ENCODE peak calls at places on chromosomes 13 and 19, in four cellular contexts. T is adipocyte; J is stimulated activated CD8-positive, alpha-beta memory T cell treated with anti-CD3 and anti-CD28 coated beads, Interleukin-15, amount 100 ng/mL, for 4 hours; K is activated CD4-positive, CD25-positive, alpha-beta regulatory T cell treated with anti-CD3 and anti-CD28 coated beads, Interleukin-2, amount 50 U/mL, for 72 hours. X is an unnamed sample.

GRCh38 chr13:111314852-111315251 is 5.6 kb upstream of the TEX29 start:
- DNase-seq in J (no peak), K (no peak), T (no peak), X (no peak)

GRCh38 chr19:21580101-21580500 is 74.7 kb downstream of the ZNF429 start:
- DNase-seq in J (no peak), K (no peak), T (no peak), X (no peak)

GRCh38 chr13:111531505-111531904 is 211.1 kb downstream of the TEX29 start:
- DNase-seq in T (peak), K (no peak), J (no peak), X (no peak)

GRCh38 chr19:48511321-48511731 is 309 bp downstream of the LMTK3 start:
- DNase-seq in K (no peak), T (no peak), J (no peak), X (no peak)

GRCh38 chr13:37141011-37141410 is 35.5 kb upstream of the CSNK1A1L start:
- DNase-seq in J (no peak), K (no peak), T (no peak), X (no peak)

GRCh38 chr13:92719868-92720267 is 506.7 kb upstream of the GPC6 start:
- DNase-seq in J (no peak), T (no peak), K (no peak), X (no peak)

GRCh38 chr13:106490887-106491321 is 44.6 kb downstream of the EFNB2 start:
- DNase-seq in J (no peak), T (no peak), K (no peak), X (no peak)

GRCh38 chr13:25911020-25911419 is 140.8 kb downstream of the SHISA2 start:
- DNase-seq in K (no peak), T (no peak), J (no peak), X (no peak)

GRCh38 chr13:30652746-30653145 is 35.0 kb downstream of the USPL1 start:
- DNase-seq in T (peak), J (no peak), K (no peak), X (no peak)

GRCh38 chr13:39455534-39456175 is 147.3 kb downstream of the LHFPL6 start:
- DNase-seq in T (no peak), K (no peak), J (no peak), X (no peak)

GRCh38 chr19:5893907-5894703 is 9.5 kb downstream of the NDUFA11 start:
- DNase-seq in J (no peak), K (no peak), T (no peak), X (peak)

GRCh38 chr13:29953542-29953941 is 103.1 kb upstream of the UBL3 start:
- DNase-seq in T (peak), J (no peak), K (no peak), X (peak)

GRCh38 chr19:36916991-36917390 is 859 bp downstream of the ZNF568 start:
- DNase-seq in J (no peak), K (no peak), T (no peak), X (peak)

GRCh38 chr19:55172741-55173140 is 6.3 kb upstream of the DNAAF3 start:
- DNase-seq in J (no peak), K (no peak), T (no peak), X (peak)

GRCh38 chr13:106178816-106179215 is 356.6 kb downstream of the EFNB2 start:
- DNase-seq in T (peak), K (no peak), J (no peak), X (peak)

GRCh38 chr19:2475702-2476450 is at the start of gene GADD45B:
- DNase-seq in J (peak), K (peak), T (peak), X (peak)

GRCh38 chr13:45055902-45056648 is 64.2 kb upstream of the GTF2F2 start:
- DNase-seq in J (no peak), T (no peak), K (no peak), X (peak)

GRCh38 chr13:35781044-35781443 is 304.6 kb upstream of the MAB21L1 start:
- DNase-seq in T (peak), J (no peak), K (no peak), X (no peak)

GRCh38 chr13:77386880-77387606 is 60.1 kb upstream of the MYCBP2 start:
- DNase-seq in J (no peak), K (no peak), T (peak), X (peak)

GRCh38 chr19:8393871-8394250 is 3.7 kb downstream of the RAB11B start:
- DNase-seq in K (no peak), T (no peak), J (no peak), X (no peak)

GRCh38 chr19:49113762-49114629 is at the start of gene LIN7B:
- DNase-seq in K (peak), T (peak), J (peak), X (peak)

GRCh38 chr19:58571575-58571947 is 1.6 kb downstream of the MZF1 start:
- DNase-seq in T (no peak), K (peak), J (no peak), X (no peak)

GRCh38 chr19:39405930-39406655 is 554 bp upstream of the ZFP36 start:
- DNase-seq in K (peak), T (no peak), J (peak), X (no peak)

GRCh38 chr19:38654478-38655079 is 7.1 kb downstream of the ACTN4 start:
- DNase-seq in J (no peak), T (peak), K (no peak), X (no peak)

GRCh38 chr19:9070066-9070465 is 16.8 kb upstream of the OR1M1 start:
- DNase-seq in T (no peak), K (no peak), J (no peak), X (no peak)